ENCODE peak calls at places on chromosomes 12 and 14, in ten cellular contexts. A is spleen, Y is Panc1, O is stomach, E is GM12891, J is GM23338, C is HL-60, S is suprapubic skin, B is endothelial cell of umbilical vein, Q is GM12878. M is an unnamed sample.
A peak's percentile ranks its signal among the peaks of the same experiment; 100 is the strongest.

GRCh38 chr12:123916729-123917128 is 55.9 kb downstream of the CCDC92 start:
- DNase-seq in A (peak; percentile 63), Y (no peak), O (no peak), E (no peak), J (no peak), C (no peak), S (no peak), B (no peak), Q (no peak), M (no peak)

GRCh38 chr14:54207991-54208520 is 188.8 kb upstream of the CDKN3 start:
- DNase-seq in A (no peak), Y (no peak), O (no peak), E (no peak), J (no peak), C (no peak), S (no peak), B (peak; percentile 56), Q (no peak), M (no peak)

GRCh38 chr12:46299846-46300245 is 31.0 kb upstream of the SLC38A1 start:
- DNase-seq in A (no peak), Y (no peak), O (no peak), E (no peak), J (no peak), C (no peak), S (no peak), B (peak; percentile 48), Q (no peak), M (no peak)

GRCh38 chr12:100554608-100555077 is 18.8 kb upstream of the GAS2L3 start:
- DNase-seq in A (no peak), Y (peak; percentile 58), O (no peak), E (no peak), J (peak; percentile 93), C (peak; percentile 69), S (no peak), B (peak; percentile 96), Q (no peak), M (no peak)

GRCh38 chr12:107349008-107349747 is 255.8 kb upstream of the CRY1 start:
- DNase-seq in A (no peak), Y (peak; percentile 27), O (no peak), E (no peak), J (peak; percentile 61), C (no peak), S (peak; percentile 65), B (peak; percentile 56), Q (no peak), M (peak; percentile 69)

GRCh38 chr12:65811968-65812700 is 12.1 kb upstream of the HMGA2 start:
- DNase-seq in A (no peak), Y (no peak), O (no peak), E (no peak), J (no peak), C (no peak), S (no peak), B (peak; percentile 26), Q (no peak), M (no peak)

GRCh38 chr14:104383931-104384775 is 195.4 kb upstream of the C14orf180 start:
- DNase-seq in A (peak; percentile 74), Y (no peak), O (no peak), E (no peak), J (no peak), C (no peak), S (peak; percentile 35), B (no peak), Q (no peak), M (no peak)

GRCh38 chr12:100520048-100520769 is 46.5 kb downstream of the NR1H4 start:
- DNase-seq in A (no peak), Y (no peak), O (no peak), E (no peak), J (peak; percentile 6), C (no peak), S (no peak), B (no peak), Q (no peak), M (no peak)

GRCh38 chr12:28162697-28163096 is 27.6 kb upstream of the CCDC91 start:
- DNase-seq in A (no peak), Y (no peak), O (no peak), E (no peak), J (no peak), C (no peak), S (no peak), B (no peak), Q (no peak), M (no peak)

GRCh38 chr12:71730936-71731335 is 23.7 kb upstream of the RAB21 start:
- DNase-seq in A (no peak), Y (no peak), O (no peak), E (no peak), J (no peak), C (no peak), S (no peak), B (no peak), Q (no peak), M (no peak)

DNA sequence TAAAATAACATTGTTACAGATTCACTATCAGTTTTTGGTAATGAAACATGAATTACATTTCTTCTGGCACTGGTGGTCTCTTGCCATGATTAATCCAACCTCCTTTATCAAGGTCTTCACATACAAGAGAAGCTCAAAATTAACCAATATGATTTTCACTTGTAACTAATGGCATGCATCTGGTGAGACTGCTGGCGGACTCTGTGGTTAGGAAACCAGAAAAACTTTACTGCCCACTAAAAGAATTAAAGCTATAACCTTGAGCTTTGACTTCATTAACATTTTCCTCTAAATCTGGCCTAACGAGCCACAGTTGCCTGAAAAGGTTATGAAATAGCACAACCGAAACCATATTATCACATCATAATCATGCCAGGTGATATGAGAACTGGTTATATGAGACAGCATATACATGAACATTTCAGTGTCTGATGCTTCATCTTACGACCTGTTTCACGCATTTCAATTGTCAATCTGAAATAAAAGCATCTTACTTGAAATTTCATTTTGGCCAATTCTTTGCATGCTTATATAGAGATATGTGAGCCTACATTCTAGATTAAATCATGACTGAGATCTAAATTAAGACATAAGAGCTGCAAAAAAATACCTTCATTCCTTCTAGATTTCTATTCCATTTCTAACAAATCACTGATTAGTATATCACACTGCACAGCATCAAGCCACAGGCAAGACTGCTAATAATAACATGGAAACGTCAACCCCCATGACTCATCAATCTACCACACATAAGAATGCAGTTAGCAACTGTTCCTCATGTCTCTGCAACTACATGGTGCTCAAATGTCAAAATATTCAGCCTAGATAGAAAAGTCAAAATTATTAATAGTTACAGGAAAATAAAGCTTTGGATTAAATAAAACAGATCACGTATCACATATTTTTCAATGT is 89.3 kb downstream of the OSBPL8 start:
- DNase-seq in A (no peak), Y (no peak), O (no peak), E (no peak), J (no peak), C (peak; percentile 45), S (no peak), B (peak; percentile 68), Q (peak; percentile 25), M (no peak)
- TF ChIP-seq POLR2AphosphoS5 in A (no peak), Y (no peak), O (no peak), E (no peak), J (no peak), C (no peak), S (no peak), B (no peak), Q (no peak), M (no peak)

GRCh38 chr14:95465358-95465757 is 51.1 kb downstream of the SYNE3 start:
- DNase-seq in A (no peak), Y (no peak), O (no peak), E (no peak), J (no peak), C (no peak), S (no peak), B (no peak), Q (no peak), M (no peak)

GRCh38 chr14:95463173-95463901 is 53.1 kb downstream of the SYNE3 start:
- DNase-seq in A (no peak), Y (no peak), O (peak; percentile 62), E (no peak), J (no peak), C (no peak), S (no peak), B (peak; percentile 86), Q (no peak), M (peak; percentile 66)

GRCh38 chr14:95464524-95464923 is 51.9 kb downstream of the SYNE3 start:
- DNase-seq in A (no peak), Y (no peak), O (no peak), E (no peak), J (no peak), C (no peak), S (no peak), B (no peak), Q (no peak), M (no peak)

GRCh38 chr14:95462491-95462890 is 54.0 kb downstream of the SYNE3 start:
- DNase-seq in A (no peak), Y (no peak), O (no peak), E (no peak), J (no peak), C (no peak), S (no peak), B (no peak), Q (no peak), M (no peak)

GRCh38 chr14:95464103-95464502 is 52.3 kb downstream of the SYNE3 start:
- DNase-seq in A (no peak), Y (no peak), O (no peak), E (no peak), J (no peak), C (no peak), S (no peak), B (no peak), Q (no peak), M (no peak)
- TF ChIP-seq POLR2AphosphoS5 in A (no peak), Y (no peak), O (no peak), E (no peak), J (no peak), C (no peak), S (no peak), B (no peak), Q (no peak), M (no peak)

DNA sequence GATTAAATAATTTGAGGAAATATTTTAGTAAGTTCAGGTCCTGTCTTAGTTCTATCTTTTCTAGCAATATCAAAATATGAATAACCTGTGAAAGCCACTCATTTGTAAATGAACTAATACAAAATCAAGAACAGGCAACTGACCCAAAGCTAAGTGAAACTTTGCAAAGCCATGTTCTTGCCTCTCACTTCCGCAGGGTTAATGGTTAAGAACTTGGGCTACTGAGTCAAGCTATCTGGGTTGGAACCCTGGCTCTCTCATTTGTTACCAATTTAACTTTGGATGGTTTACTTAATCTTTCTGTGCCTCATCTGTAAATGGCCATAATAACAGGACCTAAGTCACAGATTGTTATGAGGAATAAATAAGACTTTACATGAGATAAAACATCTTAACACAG is 2.8 kb downstream of the KIF21A start:
- DNase-seq in A (no peak), Y (no peak), O (no peak), E (no peak), J (no peak), C (no peak), S (no peak), B (no peak), Q (no peak), M (no peak)
- TF ChIP-seq POLR2AphosphoS5 in A (no peak), Y (no peak), O (no peak), E (no peak), J (no peak), C (no peak), S (no peak), B (no peak), Q (no peak), M (no peak)

GRCh38 chr14:39432179-39432618 is at the start of gene FBXO33:
- DNase-seq in A (peak; percentile 99), Y (peak; percentile 74), O (peak; percentile 97), E (peak; percentile 88), J (peak; percentile 94), C (peak; percentile 89), S (peak; percentile 98), B (peak; percentile 96), Q (peak; percentile 87), M (peak; percentile 98)
- TF ChIP-seq POLR2AphosphoS5 in A (peak; percentile 87), Y (no peak), O (no peak), E (no peak), J (no peak), C (no peak), S (peak; percentile 82), B (peak; percentile 67), Q (no peak), M (peak; percentile 0)

M was measured in transverse colon.